ENCODE peak calls at places on chromosomes 3 and 15, in seven cellular contexts. G is H9, F is mesendoderm, E is IMR-90, Z is H1, D is mesenchymal stem cell, J is neuronal stem cell. U is an unnamed sample.

GRCh38 chr3:141055136-141055535 is 4.0 kb downstream of the SPSB4 start:
- DNase-seq in G (no peak), F (no peak), E (no peak), Z (no peak), D (no peak), J (no peak), U (no peak)

GRCh38 chr3:172296975-172297332 is 151.3 kb downstream of the GHSR start:
- DNase-seq in G (no peak), F (no peak), E (no peak), Z (no peak), D (no peak), J (no peak), U (no peak)

GRCh38 chr3:122233109-122233952 is 49.9 kb downstream of the CASR start:
- DNase-seq in G (no peak), F (no peak), E (no peak), Z (no peak), D (no peak), J (no peak), U (peak)

GRCh38 chr3:99858461-99858860 is 40.8 kb downstream of the CMSS1 start:
- DNase-seq in G (no peak), F (no peak), E (no peak), Z (no peak), D (no peak), J (no peak), U (no peak)

GRCh38 chr3:76410762-76411281 is 625.5 kb upstream of the ZNF717 start:
- DNase-seq in G (no peak), F (no peak), E (peak), Z (no peak), D (no peak), J (no peak), U (no peak)

GRCh38 chr15:59295742-59296090 is 77.0 kb downstream of the MYO1E start:
- DNase-seq in G (no peak), F (no peak), E (no peak), Z (no peak), D (peak), J (no peak), U (no peak)

GRCh38 chr3:157428957-157429356 is 7.7 kb upstream of the PTX3 start:
- DNase-seq in G (no peak), F (no peak), E (no peak), Z (no peak), D (no peak), J (no peak), U (no peak)

GRCh38 chr3:113018461-113019181 is 27.8 kb downstream of the GTPBP8 start:
- DNase-seq in G (no peak), F (no peak), E (peak), Z (no peak), D (peak), J (no peak), U (no peak)

GRCh38 chr3:108346301-108346989 is 50.1 kb downstream of the HHLA2 start:
- DNase-seq in G (no peak), F (peak), E (no peak), Z (no peak), D (no peak), J (peak), U (no peak)

GRCh38 chr3:169146866-169147245 is 516.7 kb downstream of the MECOM start:
- DNase-seq in G (no peak), F (peak), E (peak), Z (no peak), D (no peak), J (no peak), U (no peak)

GRCh38 chr3:131239250-131239649 is 142.3 kb upstream of the NUDT16 start:
- DNase-seq in G (no peak), F (no peak), E (no peak), Z (no peak), D (no peak), J (no peak), U (no peak)

GRCh38 chr3:171712168-171712938 is 97.9 kb downstream of the PLD1 start:
- DNase-seq in G (no peak), F (peak), E (peak), Z (no peak), D (peak), J (no peak), U (no peak)

GRCh38 chr3:128285042-128285924 is 132.0 kb downstream of the EEFSEC start:
- DNase-seq in G (peak), F (no peak), E (no peak), Z (peak), D (no peak), J (no peak), U (peak)

GRCh38 chr3:33364531-33365128 is 75.6 kb downstream of the UBP1 start:
- DNase-seq in G (no peak), F (peak), E (peak), Z (no peak), D (peak), J (no peak), U (no peak)

GRCh38 chr3:127059032-127059560 is 76.2 kb downstream of the PLXNA1 start:
- DNase-seq in G (no peak), F (no peak), E (no peak), Z (no peak), D (no peak), J (no peak), U (no peak)

GRCh38 chr3:142647856-142648255 is 51.7 kb downstream of the PLS1 start:
- DNase-seq in G (no peak), F (no peak), E (peak), Z (no peak), D (no peak), J (no peak), U (no peak)

GRCh38 chr15:71743861-71744382 is 66.4 kb upstream of the NR2E3 start:
- DNase-seq in G (no peak), F (peak), E (peak), Z (peak), D (peak), J (peak), U (peak)

GRCh38 chr15:72809329-72809728 is 25.8 kb upstream of the ADPGK start:
- DNase-seq in G (no peak), F (no peak), E (no peak), Z (no peak), D (no peak), J (no peak), U (no peak)

GRCh38 chr15:36230741-36231140 is 348.7 kb upstream of the CDIN1 start:
- DNase-seq in G (no peak), F (no peak), E (peak), Z (no peak), D (peak), J (no peak), U (no peak)

GRCh38 chr3:66593978-66594377 is 93.2 kb upstream of the LRIG1 start:
- DNase-seq in G (no peak), F (peak), E (peak), Z (no peak), D (peak), J (no peak), U (peak)

GRCh38 chr3:1616715-1617114 is 482.0 kb upstream of the CNTN4 start:
- DNase-seq in G (no peak), F (no peak), E (no peak), Z (no peak), D (no peak), J (no peak), U (no peak)

GRCh38 chr3:16463119-16463518 is 50.4 kb downstream of the RFTN1 start:
- DNase-seq in G (no peak), F (no peak), E (no peak), Z (no peak), D (no peak), J (no peak), U (no peak)

GRCh38 chr3:16464499-16465150 is 48.9 kb downstream of the RFTN1 start:
- DNase-seq in G (no peak), F (no peak), E (peak), Z (no peak), D (peak), J (no peak), U (no peak)

GRCh38 chr3:16462679-16463078 is 50.8 kb downstream of the RFTN1 start:
- DNase-seq in G (no peak), F (no peak), E (no peak), Z (no peak), D (no peak), J (no peak), U (no peak)

GRCh38 chr3:16461463-16462245 is 51.8 kb downstream of the RFTN1 start:
- DNase-seq in G (no peak), F (no peak), E (no peak), Z (no peak), D (no peak), J (no peak), U (no peak)

DNA sequence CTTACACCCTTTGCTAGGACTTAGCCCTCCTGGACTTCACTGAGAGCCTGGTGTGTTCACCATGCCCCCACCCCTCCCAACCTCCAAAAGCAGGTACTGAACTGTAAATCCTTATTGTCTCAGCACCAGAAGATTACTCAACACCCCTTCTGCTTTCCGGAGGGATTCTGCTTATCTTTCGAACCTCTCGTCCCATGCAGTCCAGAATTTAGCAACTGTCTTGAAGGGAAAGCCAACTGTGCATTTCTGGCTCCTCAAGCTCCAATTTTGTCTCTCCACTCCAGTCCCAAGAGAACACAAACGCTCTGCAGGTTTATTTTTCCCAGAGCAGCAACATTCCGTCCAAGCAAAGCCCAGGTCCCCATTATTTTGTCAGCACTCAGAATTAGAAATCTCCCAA is 49.6 kb downstream of the RFTN1 start:
- DNase-seq in G (no peak), F (no peak), E (no peak), Z (no peak), D (no peak), J (no peak), U (no peak)
- H2AK5ac ChIP-seq in G (no peak), F (no peak), E (no peak), Z (no peak), D (peak), J (no peak), U (no peak)

GRCh38 chr3:85298032-85298431 is 339.2 kb downstream of the CADM2 start:
- DNase-seq in G (no peak), F (no peak), E (no peak), Z (no peak), D (no peak), J (no peak), U (no peak)

GRCh38 chr3:85304360-85304964 is 345.7 kb downstream of the CADM2 start:
- DNase-seq in G (no peak), F (peak), E (no peak), Z (no peak), D (no peak), J (no peak), U (peak)

GRCh38 chr3:85297291-85297690 is 338.5 kb downstream of the CADM2 start:
- DNase-seq in G (no peak), F (no peak), E (no peak), Z (no peak), D (no peak), J (no peak), U (no peak)

DNA sequence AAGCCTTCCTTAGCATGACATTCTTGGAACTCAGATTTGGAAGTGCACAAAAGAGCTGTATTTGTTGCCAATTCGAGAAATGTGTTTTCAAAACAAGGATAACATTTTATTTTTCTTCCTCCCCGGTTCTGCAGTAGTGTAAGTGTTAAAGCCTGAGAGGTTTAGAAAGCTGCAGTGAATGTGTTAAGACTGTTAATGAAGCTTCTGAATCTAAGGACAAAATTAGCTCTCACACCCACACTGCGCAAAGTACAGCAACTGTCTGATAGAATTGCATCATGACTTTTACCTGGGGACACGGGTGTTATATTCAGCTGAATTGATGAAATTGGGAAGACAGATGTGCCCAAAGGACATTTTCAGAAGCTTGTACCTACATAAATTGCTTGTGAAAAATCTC is 344.4 kb downstream of the CADM2 start:
- DNase-seq in G (no peak), F (no peak), E (no peak), Z (no peak), D (no peak), J (no peak), U (no peak)
- H2AK5ac ChIP-seq in G (no peak), F (no peak), E (no peak), Z (no peak), D (no peak), J (no peak), U (no peak)

DNA sequence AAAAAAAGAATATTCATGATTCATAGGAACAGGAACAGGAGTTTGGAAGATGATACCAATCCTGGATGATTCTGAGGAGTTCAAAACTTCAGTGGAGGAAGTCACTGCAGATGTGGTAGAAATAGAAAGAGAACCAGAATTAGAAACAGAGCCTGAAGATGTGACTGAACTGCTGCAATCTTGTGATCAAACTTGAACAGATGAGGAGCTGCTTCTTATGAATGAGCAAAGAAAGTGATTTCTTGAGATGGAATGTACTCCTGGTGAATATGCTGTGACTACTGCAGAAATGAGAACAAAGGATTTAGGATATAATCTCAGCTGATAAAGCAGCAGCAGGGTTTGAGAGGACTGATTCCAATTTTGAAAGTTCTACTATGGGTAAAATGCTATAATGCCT is 72.7 kb downstream of the GSK3B start:
- DNase-seq in G (no peak), F (no peak), E (peak), Z (no peak), D (no peak), J (no peak), U (peak)
- H2AK5ac ChIP-seq in G (no peak), F (no peak), E (no peak), Z (no peak), D (no peak), J (no peak), U (no peak)

GRCh38 chr3:46350262-46350565 is 3.7 kb upstream of the CCR2 start:
- DNase-seq in G (no peak), F (no peak), E (no peak), Z (no peak), D (no peak), J (no peak), U (no peak)

GRCh38 chr3:46353090-46353489 is 821 bp upstream of the CCR2 start:
- DNase-seq in G (no peak), F (no peak), E (no peak), Z (no peak), D (no peak), J (no peak), U (no peak)

GRCh38 chr3:46351646-46352045 is 2.3 kb upstream of the CCR2 start:
- DNase-seq in G (no peak), F (no peak), E (no peak), Z (no peak), D (no peak), J (no peak), U (no peak)

GRCh38 chr3:46349484-46350261 is 4.2 kb upstream of the CCR2 start:
- DNase-seq in G (no peak), F (no peak), E (no peak), Z (no peak), D (no peak), J (no peak), U (no peak)

DNA sequence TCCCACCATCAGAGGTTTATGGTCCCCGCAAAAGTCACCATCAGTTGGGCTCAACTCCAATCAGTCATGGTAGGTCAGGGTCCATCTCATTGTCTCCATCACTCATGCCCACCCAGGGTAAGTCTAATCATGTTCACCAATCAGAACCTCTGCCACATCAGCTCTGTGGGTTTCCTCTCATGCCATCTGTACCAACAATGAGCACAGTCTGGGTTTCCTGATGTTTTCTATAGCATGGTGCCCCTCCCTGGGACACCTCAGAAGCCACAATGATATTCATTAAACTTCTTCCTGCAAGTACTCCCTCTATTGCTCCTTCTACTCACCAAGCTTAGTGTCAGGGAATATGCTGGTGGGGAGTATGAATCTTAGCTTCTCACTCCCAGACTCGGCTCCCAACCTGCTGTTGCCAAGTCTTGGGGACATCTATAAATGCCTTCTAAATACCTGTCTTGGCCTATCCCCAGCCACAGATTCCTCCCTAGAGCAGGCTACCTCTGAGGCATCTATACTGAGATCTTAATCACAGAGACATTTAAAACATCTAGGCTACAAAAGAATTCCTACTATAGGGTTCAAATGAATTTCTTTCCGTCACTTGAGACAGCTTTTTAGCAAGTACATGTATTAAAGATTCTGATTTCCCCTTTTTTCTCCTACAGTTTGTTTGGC is 5.0 kb upstream of the CCR2 start:
- DNase-seq in G (no peak), F (no peak), E (no peak), Z (no peak), D (no peak), J (no peak), U (peak)
- H2AK5ac ChIP-seq in G (no peak), F (no peak), E (no peak), Z (no peak), D (no peak), J (no peak), U (no peak)

GRCh38 chr3:5585085-5585484 is 397.6 kb downstream of the EDEM1 start:
- DNase-seq in G (no peak), F (no peak), E (no peak), Z (no peak), D (no peak), J (no peak), U (no peak)

GRCh38 chr3:5580821-5581220 is 393.3 kb downstream of the EDEM1 start:
- DNase-seq in G (no peak), F (no peak), E (no peak), Z (no peak), D (no peak), J (no peak), U (no peak)

GRCh38 chr3:5581743-5582142 is 394.2 kb downstream of the EDEM1 start:
- DNase-seq in G (no peak), F (no peak), E (no peak), Z (no peak), D (no peak), J (no peak), U (peak)

GRCh38 chr3:5579342-5579741 is 391.8 kb downstream of the EDEM1 start:
- DNase-seq in G (no peak), F (no peak), E (no peak), Z (no peak), D (no peak), J (no peak), U (no peak)

GRCh38 chr3:5583920-5584319 is 396.4 kb downstream of the EDEM1 start:
- DNase-seq in G (no peak), F (no peak), E (no peak), Z (no peak), D (no peak), J (no peak), U (peak)
- H2AK5ac ChIP-seq in G (no peak), F (no peak), E (no peak), Z (no peak), D (no peak), J (no peak), U (no peak)

DNA sequence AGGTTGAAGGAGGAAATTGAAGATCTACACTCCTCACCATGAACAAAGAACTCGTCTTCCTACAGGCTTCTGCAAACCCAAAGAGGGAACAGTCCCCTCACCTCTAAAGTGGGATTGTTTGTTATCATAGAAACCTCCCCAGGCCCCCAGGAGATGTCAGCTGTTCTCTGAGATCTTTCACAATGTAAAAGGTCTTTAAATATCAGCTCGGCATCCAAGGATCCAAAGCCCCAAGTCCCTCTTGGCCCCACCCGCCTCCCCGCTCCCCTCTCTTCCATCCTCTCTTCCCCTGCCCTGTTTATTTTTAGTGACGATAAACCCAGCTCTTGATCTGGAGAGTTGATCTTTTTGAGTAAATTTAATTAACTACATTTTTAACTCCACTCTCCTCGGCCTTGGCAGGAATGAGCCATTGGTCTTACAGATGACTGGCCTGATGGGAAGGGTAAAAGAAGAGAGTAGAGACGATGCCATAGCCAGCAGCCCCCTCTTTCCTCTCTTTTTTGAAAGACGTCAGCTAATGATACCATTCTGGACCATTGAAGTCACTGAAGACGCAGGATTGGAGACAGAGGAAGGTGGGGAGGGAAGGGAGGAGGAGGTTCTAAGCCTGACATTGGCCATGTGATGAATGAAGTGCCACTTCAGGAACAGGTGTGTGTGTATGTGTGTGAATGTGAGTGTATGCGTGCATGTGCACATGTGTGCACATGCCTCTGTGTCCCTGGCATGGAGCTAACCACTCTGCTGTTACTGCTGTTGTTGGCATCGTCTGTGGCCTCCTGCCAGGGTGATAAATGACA is 521.8 kb downstream of the NTRK3 start:
- DNase-seq in G (no peak), F (no peak), E (no peak), Z (no peak), D (no peak), J (no peak), U (no peak)
- H2AK5ac ChIP-seq in G (no peak), F (no peak), E (no peak), Z (no peak), D (no peak), J (no peak), U (no peak)

GRCh38 chr15:76191539-76192244 is 119.6 kb downstream of the ETFA start:
- DNase-seq in G (no peak), F (no peak), E (no peak), Z (no peak), D (no peak), J (no peak), U (no peak)
- H2AK5ac ChIP-seq in G (no peak), F (no peak), E (no peak), Z (no peak), D (no peak), J (peak), U (no peak)

GRCh38 chr15:78878356-78878755 is 5.7 kb downstream of the MORF4L1 start:
- DNase-seq in G (no peak), F (no peak), E (peak), Z (no peak), D (peak), J (no peak), U (no peak)

GRCh38 chr15:78881681-78882080 is 9.0 kb downstream of the MORF4L1 start:
- DNase-seq in G (no peak), F (no peak), E (no peak), Z (no peak), D (no peak), J (no peak), U (no peak)

GRCh38 chr15:78880242-78880533 is 7.5 kb downstream of the MORF4L1 start:
- DNase-seq in G (no peak), F (no peak), E (peak), Z (no peak), D (peak), J (no peak), U (peak)

GRCh38 chr15:78879517-78880241 is 7.0 kb downstream of the MORF4L1 start:
- DNase-seq in G (no peak), F (no peak), E (peak), Z (no peak), D (peak), J (no peak), U (no peak)

GRCh38 chr15:78880828-78881227 is 8.1 kb downstream of the MORF4L1 start:
- DNase-seq in G (no peak), F (no peak), E (peak), Z (no peak), D (no peak), J (no peak), U (peak)
- H2AK5ac ChIP-seq in G (no peak), F (no peak), E (no peak), Z (no peak), D (no peak), J (no peak), U (no peak)

GRCh38 chr15:67156426-67156825 is 91.0 kb downstream of the SMAD3 start:
- DNase-seq in G (no peak), F (no peak), E (no peak), Z (no peak), D (no peak), J (no peak), U (peak)
- H2AK5ac ChIP-seq in G (no peak), F (no peak), E (no peak), Z (no peak), D (no peak), J (no peak), U (no peak)